ENCODE peak calls at places on chromosomes 1 and 21, in seven cellular contexts. J is cardiac muscle cell, G is fibroblast of mammary gland, N is SJSA1, C is HS-27A, F is NCI-H187, M is kidney glomerular epithelial cell. T is an unnamed sample.

GRCh38 chr21:37804001-37804400 is 112.3 kb downstream of the KCNJ6 start:
- DNase-seq in J (peak; percentile 6), G (no peak), N (no peak), C (no peak), F (no peak), M (no peak), T (no peak)

GRCh38 chr1:224540535-224540934 is 75.6 kb upstream of the CNIH3 start:
- DNase-seq in J (no peak), G (no peak), N (no peak), C (no peak), F (no peak), M (no peak), T (no peak)

GRCh38 chr21:46500224-46500861 is 41.7 kb downstream of the DIP2A start:
- DNase-seq in J (peak; percentile 29), G (peak; percentile 31), N (no peak), C (no peak), F (no peak), M (no peak), T (no peak)

GRCh38 chr1:23384312-23385058 is 14.8 kb upstream of the ZNF436 start:
- DNase-seq in J (peak; percentile 85), G (peak; percentile 82), N (no peak), C (no peak), F (no peak), M (peak; percentile 54), T (no peak)

GRCh38 chr1:84988588-84988987 is 8.3 kb downstream of the MCOLN2 start:
- DNase-seq in J (no peak), G (no peak), N (no peak), C (no peak), F (no peak), M (no peak), T (no peak)

GRCh38 chr1:109266965-109267364 is 16.0 kb downstream of the PSRC1 start:
- DNase-seq in J (peak; percentile 71), G (peak; percentile 50), N (no peak), C (no peak), F (no peak), M (no peak), T (no peak)

GRCh38 chr21:36635991-36636390 is 62.9 kb upstream of the SIM2 start:
- DNase-seq in J (no peak), G (peak; percentile 15), N (no peak), C (no peak), F (no peak), M (no peak), T (no peak)

GRCh38 chr1:174969977-174970376 is 29.8 kb upstream of the CACYBP start:
- DNase-seq in J (no peak), G (no peak), N (peak; percentile 63), C (no peak), F (no peak), M (no peak), T (no peak)

GRCh38 chr1:147840909-147841308 is 61.7 kb upstream of the GJA8 start:
- DNase-seq in J (no peak), G (peak; percentile 4), N (no peak), C (no peak), F (no peak), M (no peak), T (no peak)

GRCh38 chr1:175146535-175147213 is 45.9 kb downstream of the KIAA0040 start:
- DNase-seq in J (peak; percentile 71), G (peak; percentile 48), N (peak; percentile 74), C (no peak), F (peak; percentile 44), M (peak; percentile 64), T (no peak)

GRCh38 chr1:53308512-53308911 is 19.4 kb downstream of the LRP8 start:
- DNase-seq in J (no peak), G (no peak), N (no peak), C (no peak), F (no peak), M (no peak), T (no peak)

GRCh38 chr1:228272831-228273571 is 65.2 kb downstream of the OBSCN start:
- DNase-seq in J (no peak), G (no peak), N (peak; percentile 44), C (no peak), F (no peak), M (no peak), T (no peak)

GRCh38 chr1:77322061-77322900 is 40.5 kb downstream of the AK5 start:
- DNase-seq in J (peak; percentile 62), G (peak; percentile 90), N (peak; percentile 54), C (peak; percentile 64), F (no peak), M (peak; percentile 99), T (no peak)

GRCh38 chr1:195376190-195376589 is 1232.0 kb downstream of the KCNT2 start:
- DNase-seq in J (no peak), G (peak; percentile 2), N (no peak), C (peak; percentile 9), F (no peak), M (no peak), T (no peak)

GRCh38 chr21:8988696-8989095 is 1532.7 kb upstream of the TPTE start:
- DNase-seq in J (no peak), G (no peak), N (no peak), C (no peak), F (no peak), M (no peak), T (no peak)

GRCh38 chr1:16615253-16616252 is 2.2 kb upstream of the NBPF1 start:
- DNase-seq in J (no peak), G (no peak), N (peak; percentile 59), C (no peak), F (no peak), M (no peak), T (no peak)

GRCh38 chr1:97608272-97608671 is 312.6 kb downstream of the DPYD start:
- DNase-seq in J (no peak), G (no peak), N (no peak), C (no peak), F (no peak), M (no peak), T (no peak)

GRCh38 chr1:44950892-44951291 is 35.5 kb downstream of the EIF2B3 start:
- DNase-seq in J (no peak), G (no peak), N (no peak), C (no peak), F (no peak), M (no peak), T (no peak)

GRCh38 chr1:245108909-245109308 is 45.9 kb upstream of the KIF26B start:
- DNase-seq in J (no peak), G (no peak), N (no peak), C (no peak), F (no peak), M (no peak), T (no peak)

GRCh38 chr1:33390550-33390949 is 40.3 kb downstream of the PHC2 start:
- DNase-seq in J (peak; percentile 25), G (peak; percentile 60), N (peak; percentile 57), C (no peak), F (no peak), M (no peak), T (no peak)

GRCh38 chr1:11707621-11708276 is 16.2 kb downstream of the DRAXIN start:
- DNase-seq in J (no peak), G (no peak), N (no peak), C (no peak), F (peak; percentile 79), M (no peak), T (no peak)

GRCh38 chr1:223844962-223845809 is 561 bp downstream of the TP53BP2 start:
- DNase-seq in J (peak; percentile 76), G (peak; percentile 49), N (peak; percentile 55), C (no peak), F (no peak), M (peak; percentile 52), T (no peak)

GRCh38 chr1:157542676-157543075 is 9.6 kb downstream of the FCRL5 start:
- DNase-seq in J (no peak), G (no peak), N (no peak), C (no peak), F (no peak), M (no peak), T (no peak)

GRCh38 chr1:169513208-169513607 is 27.5 kb upstream of the SLC19A2 start:
- DNase-seq in J (peak; percentile 76), G (peak; percentile 88), N (no peak), C (no peak), F (no peak), M (no peak), T (no peak)

GRCh38 chr1:18926315-18927081 is 24.1 kb upstream of the ALDH4A1 start:
- DNase-seq in J (peak; percentile 94), G (peak; percentile 93), N (peak; percentile 97), C (peak; percentile 89), F (no peak), M (peak; percentile 89), T (no peak)

GRCh38 chr1:27959792-27960603 is at the start of gene XKR8:
- DNase-seq in J (peak; percentile 87), G (peak; percentile 56), N (peak; percentile 75), C (peak; percentile 19), F (peak; percentile 14), M (peak; percentile 59), T (no peak)

GRCh38 chr1:227395391-227396028 is 77.2 kb upstream of the CDC42BPA start:
- DNase-seq in J (peak; percentile 50), G (no peak), N (no peak), C (peak; percentile 49), F (no peak), M (no peak), T (no peak)

GRCh38 chr1:218616681-218617080 is 271.5 kb downstream of the TGFB2 start:
- DNase-seq in J (peak; percentile 42), G (peak; percentile 44), N (no peak), C (no peak), F (no peak), M (no peak), T (no peak)

GRCh38 chr1:16212251-16212961 is at the start of gene ARHGEF19:
- DNase-seq in J (no peak), G (no peak), N (no peak), C (no peak), F (no peak), M (no peak), T (peak; percentile 15)

GRCh38 chr1:37073752-37074151 is 39.4 kb upstream of the GRIK3 start:
- DNase-seq in J (no peak), G (no peak), N (no peak), C (no peak), F (peak; percentile 29), M (no peak), T (no peak)

GRCh38 chr1:26721669-26722355 is 26.0 kb downstream of the ARID1A start:
- DNase-seq in J (no peak), G (peak; percentile 40), N (no peak), C (no peak), F (no peak), M (no peak), T (no peak)